ENCODE peak calls at places on chromosome 5, in five cellular contexts. G, X, C, L and R are unnamed samples. For H3K9me2 and H4K20me1, the result is how much of the 10 kb centered on the place peaks cover.

GRCh38 chr5:79621056-79621455 is 8.8 kb downstream of the TENT2 start:
- DNase-seq in G (no peak), X (peak), C (peak), L (no peak), R (no peak)

GRCh38 chr5:138138949-138139775 is at the start of gene NME5:
- DNase-seq in G (peak), X (peak), C (no peak), L (peak), R (peak)

GRCh38 chr5:167415779-167416761 is 875.4 kb upstream of the WWC1 start:
- DNase-seq in G (peak), X (no peak), C (no peak), L (no peak), R (no peak)

GRCh38 chr5:54944364-54944763 is 41.0 kb downstream of the ESM1 start:
- DNase-seq in G (peak), X (peak), C (peak), L (peak), R (peak)

GRCh38 chr5:104084896-104085295 is 522.3 kb upstream of the NUDT12 start:
- DNase-seq in G (no peak), X (no peak), C (no peak), L (no peak), R (no peak)

GRCh38 chr5:14216902-14217301 is 73.8 kb downstream of the TRIO start:
- DNase-seq in G (no peak), X (no peak), C (no peak), L (no peak), R (no peak)

GRCh38 chr5:93425102-93425501 is 155.9 kb downstream of the NR2F1-AS1 start:
- DNase-seq in G (no peak), X (no peak), C (peak), L (no peak), R (no peak)

GRCh38 chr5:71701409-71701808 is 17.7 kb upstream of the CARTPT start:
- DNase-seq in G (no peak), X (no peak), C (no peak), L (no peak), R (no peak)

GRCh38 chr5:93510626-93511420 is 70.2 kb downstream of the NR2F1-AS1 start:
- DNase-seq in G (no peak), X (no peak), C (no peak), L (no peak), R (no peak)

GRCh38 chr5:8730194-8730593 is 815.7 kb downstream of the SEMA5A start:
- DNase-seq in G (no peak), X (peak), C (peak), L (no peak), R (no peak)

GRCh38 chr5:31047007-31047406 is 146.5 kb upstream of the CDH6 start:
- DNase-seq in G (no peak), X (no peak), C (no peak), L (no peak), R (no peak)

GRCh38 chr5:144126707-144127106 is 43.8 kb downstream of the YIPF5 start:
- DNase-seq in G (no peak), X (no peak), C (no peak), L (no peak), R (no peak)

GRCh38 chr5:14190194-14191164 is 47.3 kb downstream of the TRIO start:
- DNase-seq in G (no peak), X (peak), C (peak), L (peak), R (no peak)

GRCh38 chr5:73448072-73448432 is 525 bp downstream of the FOXD1 start:
- DNase-seq in G (peak), X (no peak), C (no peak), L (no peak), R (peak)

GRCh38 chr5:44538831-44539539 is 149.8 kb upstream of the FGF10 start:
- DNase-seq in G (no peak), X (no peak), C (peak), L (no peak), R (no peak)

GRCh38 chr5:131258733-131259132 is 5.1 kb upstream of the CDC42SE2 start:
- DNase-seq in G (no peak), X (peak), C (no peak), L (no peak), R (no peak)

GRCh38 chr5:76331139-76331538 is 71.9 kb upstream of the IQGAP2 start:
- DNase-seq in G (no peak), X (no peak), C (no peak), L (no peak), R (peak)

DNA sequence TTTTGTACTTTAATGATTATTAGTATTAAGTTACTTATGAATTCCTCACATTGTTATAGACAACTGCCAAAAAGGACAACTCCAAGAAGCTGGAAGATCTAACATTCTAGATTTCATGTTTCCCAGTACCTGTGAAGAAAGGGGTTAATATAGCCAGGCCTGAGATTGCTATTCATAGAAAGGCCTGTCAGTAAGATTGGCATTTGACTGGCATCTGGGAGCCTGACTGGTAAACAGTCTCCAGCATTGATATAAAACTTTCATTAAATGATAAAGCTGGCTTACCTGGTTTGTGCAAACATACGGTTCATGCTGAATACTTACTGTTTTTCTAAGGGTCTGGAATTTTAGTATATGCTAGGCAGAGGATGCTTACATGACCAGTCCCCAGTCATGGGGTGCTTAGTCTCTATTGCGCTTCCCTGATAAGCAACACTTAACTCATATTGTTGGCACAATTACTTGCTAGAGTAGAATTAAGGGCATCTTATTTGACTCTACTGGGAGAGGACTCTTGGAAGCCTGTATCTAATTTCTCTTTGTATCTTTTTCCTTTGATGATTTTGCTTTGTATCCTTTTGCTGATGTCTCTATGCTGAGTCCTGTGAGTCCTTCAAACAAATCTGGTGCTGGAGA is 340.4 kb upstream of the SEMA6A start:
- DNase-seq in G (no peak), X (no peak), C (no peak), L (no peak), R (no peak)
- H3K9me2 ChIP-seq in G (under half), X (under half), C (under half), L (under half), R (under half)

GRCh38 chr5:149762958-149763630 is 33.0 kb downstream of the PPARGC1B start:
- DNase-seq in G (no peak), X (no peak), C (no peak), L (no peak), R (no peak)

GRCh38 chr5:149759563-149759962 is 29.5 kb downstream of the PPARGC1B start:
- DNase-seq in G (no peak), X (no peak), C (no peak), L (no peak), R (no peak)

GRCh38 chr5:149759986-149760699 is 30.0 kb downstream of the PPARGC1B start:
- DNase-seq in G (no peak), X (no peak), C (peak), L (no peak), R (no peak)

GRCh38 chr5:149761461-149761860 is 31.4 kb downstream of the PPARGC1B start:
- DNase-seq in G (no peak), X (no peak), C (no peak), L (no peak), R (no peak)

DNA sequence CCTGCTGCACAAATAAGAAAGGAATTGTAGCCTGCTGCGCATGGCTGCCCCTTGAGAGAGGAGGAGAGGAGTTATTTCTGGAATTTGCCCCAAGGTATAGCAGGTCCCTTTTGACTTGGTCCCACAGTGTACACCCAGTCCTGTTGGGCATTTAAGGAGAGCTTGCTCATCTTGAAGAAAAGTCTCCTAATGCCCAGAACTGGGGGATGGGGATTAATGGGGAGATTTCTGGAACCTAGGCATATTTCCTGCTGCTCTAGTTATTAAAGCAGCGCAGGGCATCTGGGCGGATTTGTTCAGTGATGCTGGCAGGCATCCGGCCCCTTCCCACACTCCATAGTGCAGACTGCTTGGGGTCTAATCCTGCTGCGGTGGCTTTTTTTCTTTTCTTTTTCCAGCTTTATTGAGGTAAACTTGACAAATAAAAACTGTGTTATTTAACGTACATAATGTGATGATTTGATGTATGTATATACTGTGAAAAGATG is 30.6 kb downstream of the PPARGC1B start:
- DNase-seq in G (no peak), X (no peak), C (no peak), L (no peak), R (no peak)
- H4K20me1 ChIP-seq in G (under half), X (under half), C (under half), L (under half), R (under half)

DNA sequence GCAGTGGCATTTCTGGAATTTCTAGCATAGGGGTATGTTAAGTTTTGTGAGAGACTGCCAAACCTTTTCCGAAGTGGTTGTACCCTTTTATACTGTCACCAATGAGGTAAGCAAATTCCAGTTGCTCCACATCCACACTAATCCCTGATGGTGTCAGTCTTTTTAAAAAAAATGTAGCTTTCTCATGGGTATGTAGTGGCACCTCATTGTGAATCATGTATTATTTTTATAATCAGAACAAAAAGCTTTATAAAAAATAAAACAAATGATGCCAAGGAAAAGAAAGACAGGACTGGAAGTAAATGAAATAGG is 93.4 kb upstream of the CLINT1 start:
- DNase-seq in G (no peak), X (no peak), C (no peak), L (no peak), R (no peak)
- H3K9me2 ChIP-seq in G (under half), X (under half), C (under half), L (under half), R (under half)

DNA sequence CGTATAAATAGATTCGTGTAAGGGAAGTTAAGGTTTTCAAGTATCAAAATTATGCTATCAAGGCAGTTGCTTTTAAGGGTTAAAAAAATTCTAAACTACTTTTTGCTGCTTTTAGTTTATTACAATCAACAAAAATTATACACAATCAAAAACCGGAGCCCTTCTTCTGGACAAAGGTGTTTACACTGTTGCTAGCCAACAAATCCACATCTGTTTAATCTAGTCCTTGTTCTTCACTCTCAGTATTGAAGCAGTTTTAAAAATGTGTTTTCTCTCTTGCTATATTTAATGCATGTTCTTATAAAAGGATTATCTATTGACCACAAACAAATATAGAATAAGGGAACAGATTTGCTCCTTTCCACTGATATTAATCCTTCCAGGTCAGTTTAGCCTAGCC is 2.5 kb downstream of the FEM1C start:
- DNase-seq in G (no peak), X (no peak), C (peak), L (no peak), R (no peak)
- H4K20me1 ChIP-seq in G (half or more), X (under half), C (under half), L (under half), R (under half)

DNA sequence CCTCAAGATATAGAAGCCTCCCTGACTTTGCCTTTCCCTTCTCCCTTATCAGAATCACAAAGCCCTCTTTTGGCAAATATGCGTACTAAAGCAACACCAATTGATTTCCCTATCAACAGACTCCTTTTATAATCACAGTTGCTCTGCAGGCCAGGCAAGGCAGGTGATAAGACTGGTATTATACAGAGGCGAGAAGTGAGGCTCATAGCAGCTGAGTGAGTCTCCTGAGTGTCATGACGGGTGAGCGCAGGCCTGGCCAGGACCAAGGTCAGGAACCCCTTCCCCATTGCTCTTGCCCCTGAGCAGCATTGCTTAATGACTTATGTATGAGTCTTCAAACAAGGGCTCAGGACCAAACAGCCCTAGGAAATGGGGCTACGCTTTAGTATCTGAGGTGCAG is 70.8 kb downstream of the FBXO38 start:
- DNase-seq in G (no peak), X (no peak), C (no peak), L (no peak), R (no peak)
- H3K9me2 ChIP-seq in G (under half), X (under half), C (under half), L (under half), R (under half)